ENCODE peak calls at places on chromosome 21, in seven cellular contexts. One of them, this sample, is unnamed.

GRCh38 chr21:25578070-25578961 is 29.0 kb downstream of the MRPL39 start:
- DNase-seq in sigmoid colon: no peak
- DNase-seq in esophagus muscularis mucosa: no peak
- DNase-seq in tibial nerve: no peak
- DNase-seq in stomach: no peak
- DNase-seq in A549: no peak
- DNase-seq in K562: peak; percentile 6
- DNase-seq in this sample: no peak

GRCh38 chr21:43623588-43623987 is 35.7 kb downstream of the HSF2BP start:
- DNase-seq in esophagus muscularis mucosa: no peak
- DNase-seq in tibial nerve: no peak
- DNase-seq in A549: no peak
- DNase-seq in stomach: no peak
- DNase-seq in sigmoid colon: no peak
- DNase-seq in K562: no peak
- DNase-seq in this sample: no peak

GRCh38 chr21:8993943-8994639 is 1527.3 kb upstream of the TPTE start:
- DNase-seq in A549: peak; percentile 96
- DNase-seq in K562: peak; percentile 80
- DNase-seq in sigmoid colon: no peak
- DNase-seq in tibial nerve: no peak
- DNase-seq in esophagus muscularis mucosa: peak; percentile 86
- DNase-seq in stomach: no peak
- DNase-seq in this sample: no peak

GRCh38 chr21:44534688-44535087 is 5.3 kb downstream of the KRTAP10-1 start:
- DNase-seq in sigmoid colon: peak; percentile 24
- DNase-seq in A549: no peak
- DNase-seq in K562: no peak
- DNase-seq in esophagus muscularis mucosa: no peak
- DNase-seq in stomach: no peak
- DNase-seq in tibial nerve: no peak
- DNase-seq in this sample: no peak

GRCh38 chr21:38277501-38278111 is 20.8 kb downstream of the KCNJ15 start:
- DNase-seq in A549: peak; percentile 96
- DNase-seq in tibial nerve: peak; percentile 60
- DNase-seq in esophagus muscularis mucosa: no peak
- DNase-seq in K562: peak; percentile 51
- DNase-seq in sigmoid colon: peak; percentile 76
- DNase-seq in stomach: no peak
- DNase-seq in this sample: no peak

GRCh38 chr21:44513389-44514217 is 26.4 kb downstream of the KRTAP10-1 start:
- DNase-seq in sigmoid colon: no peak
- DNase-seq in A549: no peak
- DNase-seq in K562: no peak
- DNase-seq in esophagus muscularis mucosa: no peak
- DNase-seq in tibial nerve: no peak
- DNase-seq in stomach: no peak
- DNase-seq in this sample: no peak

GRCh38 chr21:17389311-17389710 is 123.5 kb upstream of the CXADR start:
- DNase-seq in sigmoid colon: no peak
- DNase-seq in esophagus muscularis mucosa: no peak
- DNase-seq in A549: no peak
- DNase-seq in tibial nerve: no peak
- DNase-seq in K562: no peak
- DNase-seq in stomach: no peak
- DNase-seq in this sample: no peak

GRCh38 chr21:31732891-31733520 is 1.1 kb upstream of the SCAF4 start:
- DNase-seq in stomach: no peak
- DNase-seq in A549: peak; percentile 9
- DNase-seq in K562: peak; percentile 71
- DNase-seq in tibial nerve: no peak
- DNase-seq in sigmoid colon: peak; percentile 66
- DNase-seq in esophagus muscularis mucosa: no peak
- DNase-seq in this sample: peak; percentile 20

GRCh38 chr21:28132713-28133112 is 860.0 kb downstream of the LTN1 start:
- DNase-seq in esophagus muscularis mucosa: no peak
- DNase-seq in stomach: no peak
- DNase-seq in sigmoid colon: no peak
- DNase-seq in K562: no peak
- DNase-seq in tibial nerve: no peak
- DNase-seq in A549: no peak
- DNase-seq in this sample: no peak

GRCh38 chr21:27380303-27380702 is 413.4 kb upstream of the ADAMTS5 start:
- DNase-seq in esophagus muscularis mucosa: no peak
- DNase-seq in sigmoid colon: no peak
- DNase-seq in A549: no peak
- DNase-seq in stomach: no peak
- DNase-seq in tibial nerve: no peak
- DNase-seq in K562: no peak
- DNase-seq in this sample: no peak

GRCh38 chr21:23452384-23453083 is 2154.7 kb downstream of the MRPL39 start:
- DNase-seq in esophagus muscularis mucosa: no peak
- DNase-seq in K562: peak; percentile 3
- DNase-seq in tibial nerve: no peak
- DNase-seq in sigmoid colon: no peak
- DNase-seq in stomach: no peak
- DNase-seq in A549: no peak
- DNase-seq in this sample: no peak

GRCh38 chr21:32371913-32372314 is 20.9 kb downstream of the URB1 start:
- DNase-seq in A549: peak; percentile 56
- DNase-seq in esophagus muscularis mucosa: no peak
- DNase-seq in K562: no peak
- DNase-seq in stomach: peak; percentile 36
- DNase-seq in tibial nerve: peak; percentile 49
- DNase-seq in sigmoid colon: peak; percentile 81
- DNase-seq in this sample: no peak

GRCh38 chr21:15282666-15283065 is 217.9 kb upstream of the NRIP1 start:
- DNase-seq in stomach: no peak
- DNase-seq in A549: no peak
- DNase-seq in sigmoid colon: no peak
- DNase-seq in K562: no peak
- DNase-seq in esophagus muscularis mucosa: no peak
- DNase-seq in tibial nerve: no peak
- DNase-seq in this sample: no peak

GRCh38 chr21:31509108-31510017 is 150.1 kb upstream of the SOD1 start:
- DNase-seq in A549: peak; percentile 56
- DNase-seq in K562: peak; percentile 78
- DNase-seq in tibial nerve: no peak
- DNase-seq in sigmoid colon: no peak
- DNase-seq in stomach: no peak
- DNase-seq in esophagus muscularis mucosa: no peak
- DNase-seq in this sample: peak; percentile 29

GRCh38 chr21:24955275-24955961 is 651.9 kb downstream of the MRPL39 start:
- DNase-seq in sigmoid colon: no peak
- DNase-seq in stomach: no peak
- DNase-seq in A549: no peak
- DNase-seq in K562: no peak
- DNase-seq in tibial nerve: no peak
- DNase-seq in esophagus muscularis mucosa: no peak
- DNase-seq in this sample: peak; percentile 33

GRCh38 chr21:19197950-19198349 is 794.4 kb upstream of the TMPRSS15 start:
- DNase-seq in sigmoid colon: no peak
- DNase-seq in esophagus muscularis mucosa: no peak
- DNase-seq in stomach: no peak
- DNase-seq in A549: no peak
- DNase-seq in tibial nerve: no peak
- DNase-seq in K562: peak; percentile 3
- DNase-seq in this sample: no peak

GRCh38 chr21:38365521-38365920 is 108.7 kb downstream of the KCNJ15 start:
- DNase-seq in stomach: no peak
- DNase-seq in sigmoid colon: no peak
- DNase-seq in tibial nerve: no peak
- DNase-seq in K562: no peak
- DNase-seq in esophagus muscularis mucosa: peak; percentile 83
- DNase-seq in A549: no peak
- DNase-seq in this sample: no peak

GRCh38 chr21:31556662-31557061 is 102.8 kb upstream of the SOD1 start:
- DNase-seq in A549: no peak
- DNase-seq in tibial nerve: no peak
- DNase-seq in sigmoid colon: no peak
- DNase-seq in esophagus muscularis mucosa: no peak
- DNase-seq in K562: no peak
- DNase-seq in stomach: no peak
- DNase-seq in this sample: no peak

GRCh38 chr21:28338906-28339305 is 653.8 kb downstream of the LTN1 start:
- DNase-seq in stomach: no peak
- DNase-seq in A549: no peak
- DNase-seq in tibial nerve: no peak
- DNase-seq in K562: no peak
- DNase-seq in esophagus muscularis mucosa: no peak
- DNase-seq in sigmoid colon: no peak
- DNase-seq in this sample: no peak

GRCh38 chr21:26954591-26955214 is 12.2 kb downstream of the ADAMTS5 start:
- DNase-seq in A549: no peak
- DNase-seq in stomach: no peak
- DNase-seq in tibial nerve: no peak
- DNase-seq in sigmoid colon: no peak
- DNase-seq in esophagus muscularis mucosa: no peak
- DNase-seq in K562: no peak
- DNase-seq in this sample: no peak

GRCh38 chr21:36388835-36389234 is 3.6 kb downstream of the CHAF1B start:
- DNase-seq in tibial nerve: no peak
- DNase-seq in esophagus muscularis mucosa: no peak
- DNase-seq in A549: peak; percentile 52
- DNase-seq in sigmoid colon: no peak
- DNase-seq in K562: no peak
- DNase-seq in stomach: no peak
- DNase-seq in this sample: no peak

GRCh38 chr21:44082648-44083436 is 24.4 kb upstream of the PWP2 start:
- DNase-seq in sigmoid colon: no peak
- DNase-seq in A549: no peak
- DNase-seq in esophagus muscularis mucosa: no peak
- DNase-seq in stomach: peak; percentile 73
- DNase-seq in tibial nerve: no peak
- DNase-seq in K562: peak; percentile 45
- DNase-seq in this sample: no peak

GRCh38 chr21:17554619-17555472 is 42.0 kb downstream of the CXADR start:
- DNase-seq in tibial nerve: no peak
- DNase-seq in stomach: no peak
- DNase-seq in sigmoid colon: no peak
- DNase-seq in A549: peak; percentile 27
- DNase-seq in esophagus muscularis mucosa: no peak
- DNase-seq in K562: peak; percentile 8
- DNase-seq in this sample: no peak

GRCh38 chr21:37006521-37007291 is at the start of gene RIPPLY3:
- DNase-seq in A549: peak; percentile 29
- DNase-seq in sigmoid colon: no peak
- DNase-seq in K562: no peak
- DNase-seq in stomach: no peak
- DNase-seq in tibial nerve: no peak
- DNase-seq in esophagus muscularis mucosa: no peak
- DNase-seq in this sample: no peak

GRCh38 chr21:34984356-34984755 is 64.7 kb downstream of the RUNX1 start:
- DNase-seq in sigmoid colon: no peak
- DNase-seq in stomach: no peak
- DNase-seq in K562: no peak
- DNase-seq in tibial nerve: no peak
- DNase-seq in A549: no peak
- DNase-seq in esophagus muscularis mucosa: no peak
- DNase-seq in this sample: no peak
- H3K4me1 ChIP-seq in sigmoid colon: peaks cover 25% of the 10 kb centered on the region
- H3K4me1 ChIP-seq in stomach: peaks cover 4% of the 10 kb centered on the region
- H3K4me1 ChIP-seq in K562: peaks cover 41% of the 10 kb centered on the region
- H3K4me1 ChIP-seq in tibial nerve: no peaks in the 10 kb centered on the region
- H3K4me1 ChIP-seq in A549: peaks cover 16% of the 10 kb centered on the region
- H3K4me1 ChIP-seq in esophagus muscularis mucosa: no peaks in the 10 kb centered on the region
- H3K4me1 ChIP-seq in this sample: peaks cover 18% of the 10 kb centered on the region

DNA sequence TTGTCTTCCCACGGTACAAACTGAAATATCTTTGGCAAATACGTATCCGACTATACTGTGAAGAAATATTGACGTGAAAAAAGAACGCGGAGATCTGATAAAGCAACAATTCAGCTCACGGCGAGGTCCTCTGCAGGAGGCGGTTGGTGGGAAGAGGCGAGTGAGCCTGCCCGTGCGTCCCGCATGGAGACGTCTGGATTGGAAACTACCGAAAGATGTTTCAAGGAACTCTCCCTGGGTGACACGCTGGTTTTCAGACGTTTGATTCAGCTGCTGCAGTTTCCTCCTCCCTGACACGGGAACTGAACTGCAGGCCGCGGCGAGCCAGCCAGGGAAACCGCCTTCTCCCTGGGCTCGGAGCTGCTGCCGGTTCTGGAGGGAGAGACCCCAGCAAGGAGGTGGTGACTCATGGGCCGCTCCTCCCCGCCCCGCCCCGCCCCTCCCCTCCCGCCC is 390 bp upstream of the COL6A1 start:
- DNase-seq in K562: peak; percentile 75
- DNase-seq in stomach: peak; percentile 64
- DNase-seq in sigmoid colon: peak; percentile 96
- DNase-seq in A549: peak; percentile 81
- DNase-seq in tibial nerve: peak; percentile 69
- DNase-seq in esophagus muscularis mucosa: peak; percentile 96
- DNase-seq in this sample: peak; percentile 73
- TF ChIP-seq EP300 in K562: no peak
- TF ChIP-seq EP300 in stomach: no peak
- TF ChIP-seq EP300 in sigmoid colon: no peak
- TF ChIP-seq EP300 in A549: no peak
- TF ChIP-seq EP300 in tibial nerve: peak; percentile 87
- TF ChIP-seq EP300 in esophagus muscularis mucosa: no peak
- TF ChIP-seq EP300 in this sample: no peak

GRCh38 chr21:41579692-41580091 is 71.7 kb upstream of the TMPRSS2 start:
- DNase-seq in sigmoid colon: no peak
- DNase-seq in A549: no peak
- DNase-seq in tibial nerve: no peak
- DNase-seq in K562: no peak
- DNase-seq in esophagus muscularis mucosa: no peak
- DNase-seq in stomach: no peak
- DNase-seq in this sample: peak; percentile 79
- H3K27ac ChIP-seq in sigmoid colon: no peak overlapping the region
- H3K27ac ChIP-seq in A549: no peak overlapping the region
- H3K27ac ChIP-seq in tibial nerve: no peak overlapping the region
- H3K27ac ChIP-seq in K562: no peak overlapping the region
- H3K27ac ChIP-seq in esophagus muscularis mucosa: no peak overlapping the region
- H3K27ac ChIP-seq in stomach: peak overlapping the region; percentile 69
- H3K27ac ChIP-seq in this sample: peak overlapping the region; percentile 88

GRCh38 chr21:39580744-39581143 is 32.0 kb upstream of the B3GALT5 start:
- DNase-seq in esophagus muscularis mucosa: no peak
- DNase-seq in A549: no peak
- DNase-seq in sigmoid colon: no peak
- DNase-seq in tibial nerve: no peak
- DNase-seq in stomach: no peak
- DNase-seq in K562: no peak
- DNase-seq in this sample: no peak

GRCh38 chr21:39579734-39580332 is 32.9 kb upstream of the B3GALT5 start:
- DNase-seq in esophagus muscularis mucosa: peak; percentile 60
- DNase-seq in tibial nerve: no peak
- DNase-seq in A549: no peak
- DNase-seq in stomach: no peak
- DNase-seq in sigmoid colon: no peak
- DNase-seq in K562: no peak
- DNase-seq in this sample: no peak

GRCh38 chr21:39581414-39581813 is 31.3 kb upstream of the B3GALT5 start:
- DNase-seq in esophagus muscularis mucosa: no peak
- DNase-seq in A549: peak; percentile 1
- DNase-seq in tibial nerve: no peak
- DNase-seq in stomach: no peak
- DNase-seq in sigmoid colon: no peak
- DNase-seq in K562: no peak
- DNase-seq in this sample: no peak

GRCh38 chr21:39575778-39576177 is 37.0 kb upstream of the B3GALT5 start:
- DNase-seq in esophagus muscularis mucosa: no peak
- DNase-seq in sigmoid colon: no peak
- DNase-seq in stomach: no peak
- DNase-seq in A549: no peak
- DNase-seq in tibial nerve: no peak
- DNase-seq in K562: no peak
- DNase-seq in this sample: no peak

GRCh38 chr21:39576518-39577128 is 36.1 kb upstream of the B3GALT5 start:
- DNase-seq in K562: no peak
- DNase-seq in sigmoid colon: no peak
- DNase-seq in tibial nerve: no peak
- DNase-seq in stomach: no peak
- DNase-seq in A549: no peak
- DNase-seq in esophagus muscularis mucosa: peak; percentile 34
- DNase-seq in this sample: no peak
- H3K4me1 ChIP-seq in K562: no peaks in the 10 kb centered on the region
- H3K4me1 ChIP-seq in sigmoid colon: no peaks in the 10 kb centered on the region
- H3K4me1 ChIP-seq in tibial nerve: no peaks in the 10 kb centered on the region
- H3K4me1 ChIP-seq in stomach: no peaks in the 10 kb centered on the region
- H3K4me1 ChIP-seq in A549: no peaks in the 10 kb centered on the region
- H3K4me1 ChIP-seq in esophagus muscularis mucosa: no peaks in the 10 kb centered on the region
- H3K4me1 ChIP-seq in this sample: no peaks in the 10 kb centered on the region